ENCODE peak calls at places on chromosomes 13 and 19, in six cellular contexts. H is lower lobe of right lung, R is psoas muscle, V is ovary, J is IMR-90, G is adrenal gland. Z is an unnamed sample.
A peak's percentile ranks its signal among the peaks of the same experiment; 100 is the strongest.

GRCh38 chr19:10364644-10365043 is 15.7 kb downstream of the TYK2 start:
- DNase-seq in V (no peak), R (no peak), J (no peak), H (no peak), G (no peak), Z (no peak)

GRCh38 chr19:18848860-18849661 is 17.3 kb downstream of the UPF1 start:
- DNase-seq in R (peak; percentile 76), V (peak; percentile 71), J (peak; percentile 40), H (peak; percentile 81), G (peak; percentile 80), Z (peak; percentile 84)

GRCh38 chr13:24112791-24113190 is 47.7 kb upstream of the SPATA13 start:
- DNase-seq in J (peak; percentile 48), G (no peak), V (no peak), H (no peak), R (no peak), Z (no peak)

GRCh38 chr13:22562116-22562515 is 618.7 kb upstream of the SGCG start:
- DNase-seq in R (no peak), H (no peak), J (no peak), V (no peak), G (no peak), Z (no peak)

GRCh38 chr13:30421093-30422055 is 919 bp upstream of the UBE2L5 start:
- DNase-seq in G (peak; percentile 85), J (peak; percentile 80), R (peak; percentile 88), V (peak; percentile 86), H (peak; percentile 88), Z (peak; percentile 46)

GRCh38 chr13:91278291-91278690 is 69.2 kb upstream of the MIR17HG start:
- DNase-seq in H (no peak), R (no peak), G (no peak), J (no peak), V (no peak), Z (no peak)

GRCh38 chr19:2217591-2217990 is 18.5 kb downstream of the PLEKHJ1 start:
- DNase-seq in V (no peak), H (no peak), R (no peak), G (no peak), J (no peak), Z (no peak)

GRCh38 chr19:19597809-19598306 is 20.6 kb downstream of the PBX4 start:
- DNase-seq in G (no peak), R (no peak), V (no peak), J (no peak), H (no peak), Z (no peak)

GRCh38 chr13:72798817-72799216 is 16.9 kb downstream of the PIBF1 start:
- DNase-seq in R (no peak), V (no peak), G (no peak), H (no peak), J (no peak), Z (no peak)

GRCh38 chr19:31354919-31355318 is 5.7 kb upstream of the TSHZ3 start:
- DNase-seq in H (no peak), J (no peak), V (no peak), G (no peak), R (no peak), Z (no peak)

GRCh38 chr13:24290280-24290932 is 19.0 kb upstream of the C1QTNF9 start:
- DNase-seq in J (no peak), G (no peak), R (no peak), V (peak; percentile 18), H (no peak), Z (no peak)

GRCh38 chr19:27744926-27745844 is 1467.8 kb downstream of the UQCRFS1 start:
- DNase-seq in G (no peak), H (no peak), J (no peak), V (no peak), R (no peak), Z (no peak)

GRCh38 chr19:44848036-44848804 is 2.1 kb downstream of the NECTIN2 start:
- DNase-seq in R (no peak), H (peak; percentile 53), V (peak; percentile 55), G (peak; percentile 53), J (peak; percentile 57), Z (no peak)

GRCh38 chr13:52127783-52128702 is 830 bp downstream of the NEK5 start:
- DNase-seq in H (peak; percentile 55), V (peak; percentile 54), J (peak; percentile 53), G (peak; percentile 42), R (peak; percentile 25), Z (no peak)

GRCh38 chr19:43725468-43725867 is 9.6 kb downstream of the IRGC start:
- DNase-seq in G (peak; percentile 71), V (no peak), H (no peak), R (no peak), J (no peak), Z (no peak)

GRCh38 chr13:66864627-66865026 is 365.5 kb downstream of the PCDH9 start:
- DNase-seq in J (no peak), V (no peak), R (no peak), G (no peak), H (no peak), Z (no peak)

GRCh38 chr19:33171916-33172359 is 22.2 kb upstream of the LRP3 start:
- DNase-seq in V (no peak), G (no peak), H (no peak), R (no peak), J (peak; percentile 74), Z (no peak)

GRCh38 chr19:6101291-6101690 is 9.0 kb downstream of the RFX2 start:
- DNase-seq in G (no peak), R (no peak), H (no peak), V (no peak), J (no peak), Z (no peak)

GRCh38 chr13:94329754-94330551 is 149.5 kb downstream of the DCT start:
- DNase-seq in R (no peak), H (no peak), J (peak; percentile 95), G (peak; percentile 59), V (peak; percentile 48), Z (no peak)

GRCh38 chr13:112849500-112849899 is 119.5 kb upstream of the MCF2L start:
- DNase-seq in R (no peak), V (no peak), H (no peak), J (peak; percentile 16), G (no peak), Z (no peak)

GRCh38 chr13:81639984-81640582 is 1299.2 kb upstream of the SPRY2 start:
- DNase-seq in V (no peak), R (no peak), J (no peak), H (no peak), G (no peak), Z (no peak)
- TF ChIP-seq CTCF in V (no peak), R (no peak), J (no peak), H (peak; percentile 34), G (no peak), Z (no peak)

DNA sequence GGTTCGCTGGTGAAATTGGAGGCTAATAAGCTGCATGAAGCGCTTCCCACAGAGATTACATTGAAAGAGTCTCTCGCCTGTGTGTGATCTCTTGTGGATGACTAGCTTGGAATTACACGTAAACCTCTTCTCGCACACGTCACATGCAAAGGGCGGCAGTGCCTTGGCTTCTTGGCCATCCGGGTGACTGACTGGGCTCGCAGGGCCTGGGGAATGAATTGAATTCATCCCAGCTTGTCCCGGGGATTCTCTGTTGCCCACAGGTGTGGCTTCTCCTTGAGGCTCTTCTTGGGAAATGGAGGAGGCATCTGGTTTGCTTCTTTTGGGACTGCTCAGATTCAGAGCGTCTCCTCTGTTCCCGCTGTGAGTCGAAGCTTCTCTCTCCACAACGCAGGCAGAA is 19.8 kb downstream of the ZSCAN5C start:
- DNase-seq in V (no peak), J (no peak), G (no peak), R (no peak), H (no peak), Z (no peak)
- TF ChIP-seq CTCF in V (no peak), J (no peak), G (no peak), R (no peak), H (no peak), Z (peak; percentile 7)

GRCh38 chr19:3275068-3275582 is 50.7 kb downstream of the CELF5 start:
- DNase-seq in H (no peak), R (no peak), J (no peak), G (no peak), V (no peak), Z (no peak)
- TF ChIP-seq CTCF in H (no peak), R (no peak), J (peak; percentile 48), G (no peak), V (no peak), Z (no peak)

GRCh38 chr19:54462713-54463530 is 656 bp downstream of the LENG9 start:
- DNase-seq in R (peak; percentile 82), J (peak; percentile 46), G (peak; percentile 79), V (peak; percentile 71), H (peak; percentile 88), Z (peak; percentile 68)
- TF ChIP-seq CTCF in R (no peak), J (peak; percentile 0), G (no peak), V (no peak), H (peak; percentile 36), Z (peak; percentile 49)

DNA sequence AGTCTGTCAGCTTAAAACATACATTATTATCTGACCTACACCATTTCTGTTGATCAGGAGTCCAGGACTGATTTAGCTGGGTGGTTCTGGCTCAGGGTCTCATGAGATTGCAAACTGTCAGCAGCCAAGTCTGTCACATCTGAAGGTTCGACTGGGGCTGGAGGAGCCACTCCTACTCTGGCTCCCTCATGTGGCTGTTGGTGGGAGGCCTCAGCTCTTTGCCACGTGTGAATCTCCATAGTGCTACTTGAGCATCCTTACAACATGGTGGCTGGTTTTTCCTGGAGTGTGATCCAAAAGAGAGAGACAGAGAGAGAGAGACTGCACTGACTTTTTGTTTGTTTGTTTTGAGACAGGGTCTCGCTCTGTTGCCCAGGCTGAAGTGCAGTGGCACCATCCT is 63.6 kb upstream of the NFIC start:
- DNase-seq in H (no peak), J (no peak), R (no peak), G (no peak), V (no peak), Z (no peak)
- TF ChIP-seq CTCF in H (no peak), J (no peak), R (no peak), G (no peak), V (no peak), Z (no peak)

GRCh38 chr13:50387124-50387581 is 371.9 kb downstream of the KCNRG start:
- DNase-seq in G (no peak), H (peak; percentile 75), V (peak; percentile 20), J (peak; percentile 42), R (peak; percentile 61), Z (no peak)
- TF ChIP-seq CTCF in G (no peak), H (peak; percentile 33), V (no peak), J (peak; percentile 8), R (no peak), Z (no peak)

GRCh38 chr19:40785526-40785925 is 7.5 kb downstream of the RAB4B start:
- DNase-seq in J (no peak), R (no peak), H (no peak), V (no peak), G (no peak), Z (no peak)
- TF ChIP-seq CTCF in J (no peak), R (no peak), H (no peak), V (no peak), G (no peak), Z (no peak)